ENCODE peak calls at places on chromosomes 7 and 10, in five cellular contexts. One of them, this sample, is unnamed. For H3K9me3, the result is how much of the 10 kb centered on the place peaks cover.

GRCh38 chr7:131636092-131636491 is 79.7 kb upstream of the PODXL start:
- DNase-seq in cardiac muscle cell: no peak
- DNase-seq in IMR-90: no peak
- DNase-seq in CD8-positive, alpha-beta T cell: no peak
- DNase-seq in mucosa of descending colon: no peak
- DNase-seq in this sample: no peak

GRCh38 chr10:78316451-78316931 is 282.8 kb downstream of the RPS24 start:
- DNase-seq in CD8-positive, alpha-beta T cell: no peak
- DNase-seq in IMR-90: peak
- DNase-seq in cardiac muscle cell: no peak
- DNase-seq in mucosa of descending colon: no peak
- DNase-seq in this sample: no peak

GRCh38 chr10:118963963-118964362 is 65.6 kb upstream of the NANOS1 start:
- DNase-seq in cardiac muscle cell: no peak
- DNase-seq in mucosa of descending colon: no peak
- DNase-seq in CD8-positive, alpha-beta T cell: no peak
- DNase-seq in IMR-90: no peak
- DNase-seq in this sample: no peak

GRCh38 chr10:72310241-72310633 is 36.5 kb downstream of the DDIT4 start:
- DNase-seq in cardiac muscle cell: no peak
- DNase-seq in CD8-positive, alpha-beta T cell: no peak
- DNase-seq in IMR-90: no peak
- DNase-seq in mucosa of descending colon: peak
- DNase-seq in this sample: no peak

GRCh38 chr7:155265144-155265543 is 32.5 kb upstream of the INSIG1 start:
- DNase-seq in cardiac muscle cell: no peak
- DNase-seq in CD8-positive, alpha-beta T cell: no peak
- DNase-seq in mucosa of descending colon: no peak
- DNase-seq in IMR-90: no peak
- DNase-seq in this sample: no peak

GRCh38 chr10:90276894-90277447 is 575.6 kb downstream of the KIF20B start:
- DNase-seq in IMR-90: no peak
- DNase-seq in mucosa of descending colon: no peak
- DNase-seq in CD8-positive, alpha-beta T cell: no peak
- DNase-seq in cardiac muscle cell: no peak
- DNase-seq in this sample: no peak

GRCh38 chr10:100132427-100132826 is 50.8 kb upstream of the CPN1 start:
- DNase-seq in mucosa of descending colon: no peak
- DNase-seq in IMR-90: no peak
- DNase-seq in cardiac muscle cell: no peak
- DNase-seq in CD8-positive, alpha-beta T cell: no peak
- DNase-seq in this sample: no peak

GRCh38 chr10:86756511-86757109 is at the start of gene BMPR1A:
- DNase-seq in CD8-positive, alpha-beta T cell: peak
- DNase-seq in mucosa of descending colon: no peak
- DNase-seq in cardiac muscle cell: peak
- DNase-seq in IMR-90: peak
- DNase-seq in this sample: peak

GRCh38 chr10:100506596-100507356 is 12.9 kb downstream of the SEC31B start:
- DNase-seq in cardiac muscle cell: no peak
- DNase-seq in mucosa of descending colon: no peak
- DNase-seq in IMR-90: peak
- DNase-seq in CD8-positive, alpha-beta T cell: no peak
- DNase-seq in this sample: no peak

GRCh38 chr7:55546826-55547225 is 25.5 kb downstream of the VOPP1 start:
- DNase-seq in cardiac muscle cell: no peak
- DNase-seq in mucosa of descending colon: peak
- DNase-seq in CD8-positive, alpha-beta T cell: no peak
- DNase-seq in IMR-90: peak
- DNase-seq in this sample: no peak

GRCh38 chr10:133260895-133261725 is 15.6 kb downstream of the ADAM8 start:
- DNase-seq in cardiac muscle cell: peak
- DNase-seq in mucosa of descending colon: peak
- DNase-seq in IMR-90: no peak
- DNase-seq in CD8-positive, alpha-beta T cell: peak
- DNase-seq in this sample: peak

GRCh38 chr7:135981958-135982646 is 4.9 kb upstream of the MTPN start:
- DNase-seq in IMR-90: no peak
- DNase-seq in CD8-positive, alpha-beta T cell: no peak
- DNase-seq in mucosa of descending colon: no peak
- DNase-seq in cardiac muscle cell: no peak
- DNase-seq in this sample: no peak

GRCh38 chr7:155059703-155060102 is 10.4 kb upstream of the HTR5A start:
- DNase-seq in mucosa of descending colon: no peak
- DNase-seq in CD8-positive, alpha-beta T cell: no peak
- DNase-seq in IMR-90: no peak
- DNase-seq in cardiac muscle cell: no peak
- DNase-seq in this sample: no peak

GRCh38 chr7:137670521-137671064 is 176.2 kb downstream of the DGKI start:
- DNase-seq in IMR-90: peak
- DNase-seq in mucosa of descending colon: no peak
- DNase-seq in CD8-positive, alpha-beta T cell: no peak
- DNase-seq in cardiac muscle cell: no peak
- DNase-seq in this sample: no peak

GRCh38 chr7:137669706-137670105 is 177.1 kb downstream of the DGKI start:
- DNase-seq in mucosa of descending colon: no peak
- DNase-seq in CD8-positive, alpha-beta T cell: no peak
- DNase-seq in IMR-90: peak
- DNase-seq in cardiac muscle cell: no peak
- DNase-seq in this sample: no peak

GRCh38 chr7:137674551-137675409 is 172.0 kb downstream of the DGKI start:
- DNase-seq in CD8-positive, alpha-beta T cell: no peak
- DNase-seq in cardiac muscle cell: no peak
- DNase-seq in IMR-90: no peak
- DNase-seq in mucosa of descending colon: no peak
- DNase-seq in this sample: no peak

GRCh38 chr7:137674064-137674463 is 172.7 kb downstream of the DGKI start:
- DNase-seq in cardiac muscle cell: no peak
- DNase-seq in IMR-90: no peak
- DNase-seq in mucosa of descending colon: no peak
- DNase-seq in CD8-positive, alpha-beta T cell: no peak
- DNase-seq in this sample: no peak

GRCh38 chr7:137671920-137672319 is 174.9 kb downstream of the DGKI start:
- DNase-seq in mucosa of descending colon: no peak
- DNase-seq in cardiac muscle cell: no peak
- DNase-seq in IMR-90: no peak
- DNase-seq in CD8-positive, alpha-beta T cell: no peak
- DNase-seq in this sample: no peak
- H3K9me3 ChIP-seq in mucosa of descending colon: under half
- H3K9me3 ChIP-seq in cardiac muscle cell: under half
- H3K9me3 ChIP-seq in IMR-90: under half
- H3K9me3 ChIP-seq in CD8-positive, alpha-beta T cell: under half
- H3K9me3 ChIP-seq in this sample: under half

DNA sequence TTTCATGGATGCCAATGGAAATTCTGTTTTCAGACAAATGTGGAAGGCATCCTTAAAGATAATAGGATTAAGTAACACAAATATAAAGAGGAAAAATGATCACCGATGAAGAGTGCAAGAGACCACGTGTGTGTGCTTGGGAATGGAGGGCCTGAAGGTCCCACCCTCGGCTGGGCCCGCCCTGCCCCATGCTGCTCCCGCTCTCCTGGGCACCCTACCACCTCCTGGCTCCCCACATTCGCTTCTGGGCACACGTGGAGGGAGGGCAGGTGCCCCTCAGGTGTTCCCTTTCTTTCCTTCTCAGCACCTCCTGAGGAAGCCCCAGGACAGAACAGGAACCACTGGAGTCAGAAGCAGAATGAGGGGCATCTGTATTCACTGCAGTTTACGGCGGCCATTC is 367.6 kb downstream of the DNAJB6 start:
- DNase-seq in cardiac muscle cell: no peak
- DNase-seq in CD8-positive, alpha-beta T cell: no peak
- DNase-seq in IMR-90: no peak
- DNase-seq in mucosa of descending colon: no peak
- DNase-seq in this sample: no peak
- H3K9me3 ChIP-seq in cardiac muscle cell: under half
- H3K9me3 ChIP-seq in CD8-positive, alpha-beta T cell: under half
- H3K9me3 ChIP-seq in IMR-90: under half
- H3K9me3 ChIP-seq in mucosa of descending colon: under half
- H3K9me3 ChIP-seq in this sample: under half

GRCh38 chr10:37784678-37785077 is 72.7 kb downstream of the ZNF248 start:
- DNase-seq in cardiac muscle cell: no peak
- DNase-seq in IMR-90: no peak
- DNase-seq in CD8-positive, alpha-beta T cell: no peak
- DNase-seq in mucosa of descending colon: no peak
- DNase-seq in this sample: no peak

GRCh38 chr10:37794305-37794976 is 63.0 kb downstream of the ZNF248 start:
- DNase-seq in CD8-positive, alpha-beta T cell: no peak
- DNase-seq in IMR-90: no peak
- DNase-seq in cardiac muscle cell: no peak
- DNase-seq in mucosa of descending colon: no peak
- DNase-seq in this sample: no peak

DNA sequence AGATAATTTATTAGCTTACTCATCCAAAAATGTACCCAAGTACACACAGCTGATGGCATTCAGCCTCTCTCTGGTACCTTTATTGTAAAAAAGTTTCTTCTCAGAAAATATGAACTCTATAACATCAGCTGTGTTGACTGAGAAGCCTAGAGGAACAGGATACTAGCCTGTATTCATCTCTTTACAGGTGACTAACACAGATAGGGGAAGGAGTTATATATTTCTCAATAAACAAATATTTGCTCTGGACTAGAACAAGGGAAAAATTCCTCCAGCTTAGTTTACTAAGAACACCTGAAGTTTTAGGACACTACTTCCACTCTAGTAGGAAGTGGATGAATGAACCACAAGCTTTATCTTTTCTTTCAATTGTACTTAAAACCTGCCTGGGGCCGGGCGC is 67.8 kb downstream of the ZNF248 start:
- DNase-seq in cardiac muscle cell: no peak
- DNase-seq in mucosa of descending colon: no peak
- DNase-seq in IMR-90: no peak
- DNase-seq in CD8-positive, alpha-beta T cell: no peak
- DNase-seq in this sample: no peak
- H3K9me3 ChIP-seq in cardiac muscle cell: under half
- H3K9me3 ChIP-seq in mucosa of descending colon: under half
- H3K9me3 ChIP-seq in IMR-90: under half
- H3K9me3 ChIP-seq in CD8-positive, alpha-beta T cell: under half
- H3K9me3 ChIP-seq in this sample: under half

GRCh38 chr7:97005764-97006145 is 402 bp downstream of the DLX6 start:
- DNase-seq in cardiac muscle cell: no peak
- DNase-seq in mucosa of descending colon: no peak
- DNase-seq in CD8-positive, alpha-beta T cell: no peak
- DNase-seq in IMR-90: no peak
- DNase-seq in this sample: no peak
- H3K9me3 ChIP-seq in cardiac muscle cell: under half
- H3K9me3 ChIP-seq in mucosa of descending colon: under half
- H3K9me3 ChIP-seq in CD8-positive, alpha-beta T cell: under half
- H3K9me3 ChIP-seq in IMR-90: under half
- H3K9me3 ChIP-seq in this sample: under half

GRCh38 chr7:149375234-149376008 is 85.4 kb downstream of the ZNF777 start:
- DNase-seq in CD8-positive, alpha-beta T cell: no peak
- DNase-seq in IMR-90: no peak
- DNase-seq in cardiac muscle cell: no peak
- DNase-seq in mucosa of descending colon: no peak
- DNase-seq in this sample: no peak

GRCh38 chr7:149381245-149381644 is 79.6 kb downstream of the ZNF777 start:
- DNase-seq in cardiac muscle cell: no peak
- DNase-seq in mucosa of descending colon: no peak
- DNase-seq in IMR-90: no peak
- DNase-seq in CD8-positive, alpha-beta T cell: no peak
- DNase-seq in this sample: no peak

GRCh38 chr7:149385195-149385955 is 75.5 kb downstream of the ZNF777 start:
- DNase-seq in cardiac muscle cell: peak
- DNase-seq in IMR-90: no peak
- DNase-seq in mucosa of descending colon: no peak
- DNase-seq in CD8-positive, alpha-beta T cell: no peak
- DNase-seq in this sample: no peak

GRCh38 chr7:149377386-149377785 is 83.5 kb downstream of the ZNF777 start:
- DNase-seq in IMR-90: no peak
- DNase-seq in mucosa of descending colon: no peak
- DNase-seq in cardiac muscle cell: no peak
- DNase-seq in CD8-positive, alpha-beta T cell: no peak
- DNase-seq in this sample: no peak

GRCh38 chr7:149379625-149380024 is 81.2 kb downstream of the ZNF777 start:
- DNase-seq in mucosa of descending colon: no peak
- DNase-seq in IMR-90: no peak
- DNase-seq in cardiac muscle cell: no peak
- DNase-seq in CD8-positive, alpha-beta T cell: no peak
- DNase-seq in this sample: no peak
- H3K9me3 ChIP-seq in mucosa of descending colon: under half
- H3K9me3 ChIP-seq in IMR-90: under half
- H3K9me3 ChIP-seq in cardiac muscle cell: under half
- H3K9me3 ChIP-seq in CD8-positive, alpha-beta T cell: under half
- H3K9me3 ChIP-seq in this sample: under half

DNA sequence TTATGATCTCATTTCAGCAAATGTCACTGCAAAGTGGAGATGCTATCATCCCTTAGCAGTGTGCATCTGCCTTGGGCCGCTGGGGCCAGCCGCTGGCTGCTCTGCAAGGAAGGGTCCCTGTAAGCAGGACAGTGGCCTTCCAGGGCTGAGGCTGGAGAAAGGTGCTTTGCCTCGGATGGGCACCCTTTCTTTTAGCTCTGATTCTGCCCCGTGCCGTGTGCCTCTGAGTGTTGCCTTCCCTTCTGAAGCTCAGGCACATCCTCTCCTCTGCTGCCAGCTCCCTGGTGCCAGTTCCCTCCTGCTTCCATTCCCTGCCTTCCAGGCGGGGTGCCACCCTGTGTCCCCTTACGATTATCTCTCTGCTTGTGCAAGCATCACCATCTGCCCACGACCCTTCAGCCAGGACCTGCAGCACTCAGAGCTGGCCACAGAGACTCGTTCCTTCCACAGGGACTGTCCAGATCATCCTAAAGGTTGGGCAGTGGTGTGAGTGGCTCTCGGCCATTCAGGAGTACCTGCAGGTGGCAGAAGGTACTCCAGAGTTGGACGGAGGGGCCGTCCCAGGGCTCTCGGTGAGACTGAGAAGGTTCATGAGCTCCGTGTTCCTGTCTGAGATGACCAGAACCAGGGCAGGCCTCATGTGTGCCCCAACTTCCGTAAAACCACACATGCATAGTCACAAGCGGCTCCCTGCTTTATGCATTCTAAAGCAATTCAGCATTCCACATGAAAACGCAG is 371.3 kb downstream of the DNAJB6 start:
- DNase-seq in cardiac muscle cell: no peak
- DNase-seq in IMR-90: no peak
- DNase-seq in mucosa of descending colon: no peak
- DNase-seq in CD8-positive, alpha-beta T cell: no peak
- DNase-seq in this sample: no peak
- H3K9me3 ChIP-seq in cardiac muscle cell: under half
- H3K9me3 ChIP-seq in IMR-90: under half
- H3K9me3 ChIP-seq in mucosa of descending colon: under half
- H3K9me3 ChIP-seq in CD8-positive, alpha-beta T cell: under half
- H3K9me3 ChIP-seq in this sample: under half

This sample was measured in T-helper 17 cell.